ENCODE peak calls at places on chromosomes 4 and X, in eight cellular contexts. S is mesenchymal stem cell; E is NCI-H460; B is choroid plexus epithelial cell; R is NCI-H1105; O is stimulated activated CD4-positive, alpha-beta T cell treated with anti-CD3 and anti-CD28 coated beads, Interleukin-4, amount 100 ng/mL, for 24 hours; V is activated CD8-positive, alpha-beta memory T cell treated with anti-CD3 and anti-CD28 coated beads for 48 hours; M is kidney. J is an unnamed sample.

GRCh38 chrX:6693051-6693450 is 158.1 kb upstream of the VCX3A start:
- DNase-seq in S (no peak), E (no peak), B (no peak), R (no peak), O (no peak), V (no peak), M (no peak), J (no peak)

GRCh38 chr4:84479663-84480062 is 19.4 kb downstream of the NKX6-1 start:
- DNase-seq in S (no peak), E (no peak), B (no peak), R (no peak), O (no peak), V (no peak), M (no peak), J (no peak)

GRCh38 chrX:9681422-9681821 is 84.2 kb downstream of the GPR143 start:
- DNase-seq in S (peak), E (no peak), B (peak), R (no peak), O (no peak), V (no peak), M (no peak), J (no peak)

GRCh38 chr4:76523593-76523992 is 88.6 kb downstream of the SHROOM3 start:
- DNase-seq in S (no peak), E (no peak), B (no peak), R (no peak), O (no peak), V (no peak), M (no peak), J (peak)

GRCh38 chrX:155144926-155145325 is 71.3 kb upstream of the VBP1 start:
- DNase-seq in S (no peak), E (no peak), B (no peak), R (no peak), O (no peak), V (no peak), M (no peak), J (no peak)

GRCh38 chrX:44572340-44572938 is 29.8 kb upstream of the FUNDC1 start:
- DNase-seq in S (no peak), E (no peak), B (no peak), R (no peak), O (no peak), V (no peak), M (no peak), J (no peak)

GRCh38 chr4:74157116-74157742 is 689 bp upstream of the MTHFD2L start:
- DNase-seq in S (peak), E (no peak), B (peak), R (no peak), O (no peak), V (no peak), M (no peak), J (no peak)

GRCh38 chrX:15751160-15751819 is 13.2 kb downstream of the CA5B start:
- DNase-seq in S (peak), E (peak), B (peak), R (no peak), O (no peak), V (no peak), M (no peak), J (no peak)

GRCh38 chrX:128698528-128698927 is 646.3 kb upstream of the ACTRT1 start:
- DNase-seq in S (peak), E (no peak), B (no peak), R (no peak), O (no peak), V (no peak), M (no peak), J (peak)